ENCODE peak calls at places on chromosomes 1 and 21, in four cellular contexts. I is A549, Y is SK-N-SH, R is GM12878. X is an unnamed sample.

GRCh38 chr1:54375331-54376084 is 30.7 kb downstream of the SSBP3 start:
- DNase-seq in I (no peak), Y (peak; percentile 80), R (no peak), X (no peak)

GRCh38 chr1:97243973-97244560 is 522.5 kb downstream of the PTBP2 start:
- DNase-seq in I (peak; percentile 4), Y (peak; percentile 5), R (no peak), X (no peak)

GRCh38 chr21:25999935-26000582 is 170.5 kb downstream of the APP start:
- DNase-seq in I (no peak), Y (no peak), R (no peak), X (no peak)

GRCh38 chr1:111191496-111191895 is 8.9 kb downstream of the DENND2D start:
- DNase-seq in I (no peak), Y (no peak), R (no peak), X (no peak)

GRCh38 chr1:174769961-174770549 is 229.7 kb upstream of the CACYBP start:
- DNase-seq in I (peak; percentile 62), Y (peak; percentile 45), R (peak; percentile 17), X (peak; percentile 49)

GRCh38 chr1:90709535-90709934 is 7.6 kb downstream of the BARHL2 start:
- DNase-seq in I (no peak), Y (no peak), R (no peak), X (no peak)

GRCh38 chr1:202058001-202058908 is 47.9 kb downstream of the ELF3 start:
- DNase-seq in I (peak; percentile 98), Y (no peak), R (no peak), X (peak; percentile 94)

GRCh38 chr1:67376381-67376780 is 53.8 kb downstream of the SERBP1 start:
- DNase-seq in I (no peak), Y (no peak), R (no peak), X (no peak)

GRCh38 chr1:203627819-203628184 is 1.2 kb downstream of the ATP2B4 start:
- DNase-seq in I (no peak), Y (no peak), R (no peak), X (no peak)

GRCh38 chr1:167442854-167443565 is 75.3 kb downstream of the CD247 start:
- DNase-seq in I (no peak), Y (no peak), R (no peak), X (no peak)

GRCh38 chr1:227869851-227870305 is 54.4 kb downstream of the PRSS38 start:
- DNase-seq in I (no peak), Y (no peak), R (no peak), X (no peak)

GRCh38 chr1:47697616-47698335 is 259.9 kb downstream of the FOXD2 start:
- DNase-seq in I (no peak), Y (no peak), R (no peak), X (no peak)

GRCh38 chr1:193569696-193570269 is 383.4 kb upstream of the B3GALT2 start:
- DNase-seq in I (no peak), Y (no peak), R (no peak), X (no peak)

GRCh38 chr1:10975567-10976326 is 36.7 kb upstream of the TARDBP start:
- DNase-seq in I (peak; percentile 23), Y (peak; percentile 74), R (no peak), X (peak; percentile 48)

GRCh38 chr1:230299148-230300006 is 126.8 kb downstream of the PGBD5 start:
- DNase-seq in I (no peak), Y (no peak), R (no peak), X (peak; percentile 82)

GRCh38 chr1:83929184-83929583 is 69.7 kb downstream of the TTLL7 start:
- DNase-seq in I (no peak), Y (no peak), R (no peak), X (no peak)

GRCh38 chr1:235586413-235586812 is 63.2 kb downstream of the GNG4 start:
- DNase-seq in I (no peak), Y (no peak), R (no peak), X (no peak)

GRCh38 chr1:9687120-9687875 is 35.8 kb downstream of the PIK3CD start:
- DNase-seq in I (peak; percentile 56), Y (peak; percentile 92), R (no peak), X (peak; percentile 46)

GRCh38 chr1:202968895-202969295 is 1.8 kb upstream of the CYB5R1 start:
- DNase-seq in I (peak; percentile 75), Y (peak; percentile 62), R (peak; percentile 33), X (peak; percentile 78)

GRCh38 chr1:156546267-156546666 is 26.1 kb downstream of the IQGAP3 start:
- DNase-seq in I (no peak), Y (no peak), R (no peak), X (no peak)

GRCh38 chr1:88217386-88217785 is 466.7 kb upstream of the PKN2 start:
- DNase-seq in I (no peak), Y (peak; percentile 1), R (no peak), X (no peak)

GRCh38 chr1:214321686-214322453 is 40.9 kb downstream of the SMYD2 start:
- DNase-seq in I (no peak), Y (no peak), R (peak; percentile 30), X (no peak)

GRCh38 chr1:197042676-197043341 is 24.3 kb downstream of the F13B start:
- DNase-seq in I (peak; percentile 45), Y (no peak), R (no peak), X (peak; percentile 35)

GRCh38 chr1:87951852-87952251 is 623.2 kb downstream of the LMO4 start:
- DNase-seq in I (no peak), Y (no peak), R (no peak), X (no peak)

GRCh38 chr1:187038789-187039188 is 210.0 kb downstream of the PLA2G4A start:
- DNase-seq in I (peak; percentile 19), Y (no peak), R (no peak), X (no peak)

GRCh38 chr1:36083635-36084501 is at the start of gene TEKT2:
- DNase-seq in I (no peak), Y (peak; percentile 96), R (no peak), X (no peak)

GRCh38 chr1:83761084-83761760 is 237.7 kb downstream of the TTLL7 start:
- DNase-seq in I (no peak), Y (no peak), R (peak; percentile 45), X (no peak)

GRCh38 chr1:2392071-2392442 is 416 bp downstream of the RER1 start:
- DNase-seq in I (no peak), Y (no peak), R (no peak), X (no peak)

GRCh38 chr1:10803971-10804820 is 7.8 kb upstream of the CASZ1 start:
- DNase-seq in I (no peak), Y (no peak), R (no peak), X (no peak)

GRCh38 chr1:67850151-67850551 is 16.9 kb upstream of the GNG12 start:
- DNase-seq in I (peak; percentile 58), Y (peak; percentile 17), R (no peak), X (no peak)

GRCh38 chr21:42041246-42041645 is 29.9 kb upstream of the UMODL1 start:
- DNase-seq in I (no peak), Y (no peak), R (no peak), X (no peak)

GRCh38 chr1:219670426-219671149 is 57.7 kb upstream of the ZC3H11B start:
- DNase-seq in I (no peak), Y (no peak), R (no peak), X (no peak)

GRCh38 chr1:28031173-28031572 is 57.2 kb downstream of the EYA3 start:
- DNase-seq in I (peak; percentile 1), Y (no peak), R (no peak), X (no peak)

GRCh38 chr1:25503551-25504426 is 39.6 kb upstream of the LDLRAP1 start:
- DNase-seq in I (peak; percentile 53), Y (peak; percentile 63), R (no peak), X (no peak)

GRCh38 chr1:216815239-216815955 is 92.2 kb upstream of the ESRRG start:
- DNase-seq in I (no peak), Y (no peak), R (no peak), X (no peak)

GRCh38 chr1:53869454-53870117 is 20.0 kb downstream of the YIPF1 start:
- DNase-seq in I (no peak), Y (no peak), R (no peak), X (no peak)

DNA sequence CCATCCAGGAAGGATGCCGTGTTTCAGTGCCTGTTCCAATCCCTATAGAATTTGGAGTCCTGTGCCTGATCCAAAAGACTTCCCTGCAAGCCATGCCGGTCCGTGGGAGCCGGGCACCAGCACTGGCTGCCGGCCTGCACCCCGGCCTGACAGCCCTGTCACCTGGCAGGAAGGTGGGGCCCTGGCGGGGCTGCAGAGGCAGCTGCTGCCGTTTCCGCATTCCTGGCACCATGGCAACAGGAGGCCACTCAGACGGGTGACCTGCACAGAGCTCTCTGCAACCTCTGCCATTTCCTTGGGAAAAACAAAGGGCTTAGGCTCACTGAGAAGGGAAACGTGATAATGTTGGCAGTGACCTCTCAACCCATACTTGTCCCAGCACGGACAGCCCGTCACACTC is 63.2 kb upstream of the TMEM51 start:
- DNase-seq in I (no peak), Y (no peak), R (no peak), X (peak; percentile 64)
- TF ChIP-seq PBX3 in I (no peak), Y (no peak), R (no peak), X (no peak)

DNA sequence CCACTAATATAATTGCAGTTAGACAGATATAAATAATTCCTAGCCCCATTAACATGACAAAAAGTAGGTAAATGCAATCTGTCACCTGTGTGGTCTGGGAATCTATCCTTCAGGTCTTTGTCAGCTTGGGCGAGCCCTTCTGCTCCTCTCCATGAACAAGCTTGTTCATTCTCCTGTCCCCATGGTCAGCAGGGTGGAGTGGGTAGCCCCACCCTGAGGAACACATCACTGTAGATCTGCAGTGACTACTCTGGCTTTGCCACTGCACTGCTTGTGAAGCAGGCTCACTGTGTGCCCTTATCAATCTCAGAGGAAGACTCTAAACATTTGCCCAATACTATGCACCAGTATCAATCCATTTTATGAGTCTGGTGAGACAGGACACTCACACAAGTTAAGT is 279.0 kb downstream of the MATN1 start:
- DNase-seq in I (no peak), Y (no peak), R (no peak), X (no peak)
- TF ChIP-seq PBX3 in I (no peak), Y (no peak), R (no peak), X (no peak)

GRCh38 chr1:58764294-58764978 is 19.4 kb downstream of the JUN start:
- DNase-seq in I (no peak), Y (no peak), R (no peak), X (no peak)

GRCh38 chr1:58765016-58765415 is 18.8 kb downstream of the JUN start:
- DNase-seq in I (no peak), Y (no peak), R (no peak), X (no peak)

GRCh38 chr1:58762806-58763205 is 21.0 kb downstream of the JUN start:
- DNase-seq in I (no peak), Y (no peak), R (no peak), X (no peak)

GRCh38 chr1:58767143-58767542 is 16.7 kb downstream of the JUN start:
- DNase-seq in I (no peak), Y (no peak), R (no peak), X (no peak)

DNA sequence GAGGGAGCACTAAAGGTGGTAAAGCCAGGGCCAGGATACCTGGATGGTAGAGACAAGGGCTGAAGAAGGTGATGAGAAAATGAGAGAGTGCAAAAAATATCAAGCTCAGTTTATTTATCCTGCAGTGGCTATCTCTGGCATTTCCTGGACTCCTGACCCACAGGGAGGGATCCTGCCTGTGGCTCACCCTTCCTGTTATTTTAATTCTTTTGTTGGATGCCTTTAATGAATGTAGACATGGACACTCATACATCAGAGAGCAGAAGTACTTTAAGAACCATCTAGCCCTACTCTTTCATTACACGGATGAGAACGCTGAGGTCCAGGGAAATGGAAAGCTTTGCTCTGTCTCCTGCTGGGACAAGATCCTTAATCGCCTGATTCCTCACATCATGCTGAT is 20.6 kb downstream of the JUN start:
- DNase-seq in I (no peak), Y (no peak), R (no peak), X (peak; percentile 82)
- TF ChIP-seq PBX3 in I (no peak), Y (peak; percentile 92), R (no peak), X (no peak)

GRCh38 chr1:31936278-31936965 is 1.7 kb downstream of the PTP4A2 start:
- DNase-seq in I (no peak), Y (no peak), R (no peak), X (no peak)
- TF ChIP-seq PBX3 in I (no peak), Y (no peak), R (no peak), X (no peak)

X was measured in HepG2.